ENCODE peak calls at places on chromosomes 11 and 22, in ten cellular contexts. W is ovary, T is tibial nerve, N is PC-3, L is osteoblast, J is left lung, M is fibroblast of lung, K is mesenchymal stem cell, B is NB4, D is OCI-LY7. Y is an unnamed sample.

GRCh38 chr11:130603585-130603906 is 155.1 kb downstream of the ADAMTS15 start:
- DNase-seq in T (no peak), L (no peak), D (no peak), B (no peak), J (no peak), M (no peak), W (no peak), N (no peak), K (no peak), Y (no peak)

GRCh38 chr22:50578776-50579310 is 616 bp upstream of the CPT1B start:
- DNase-seq in N (no peak), B (no peak), M (no peak), T (no peak), L (no peak), K (no peak), J (no peak), D (no peak), W (no peak), Y (no peak)

GRCh38 chr22:43481528-43482309 is 69.9 kb downstream of the MPPED1 start:
- DNase-seq in T (no peak), J (peak; percentile 48), K (no peak), W (no peak), M (no peak), D (peak; percentile 43), B (peak; percentile 58), L (peak; percentile 86), N (no peak), Y (no peak)

GRCh38 chr22:23498811-23499798 is 81.0 kb downstream of the IGLL1 start:
- DNase-seq in D (no peak), M (no peak), B (no peak), N (no peak), J (peak; percentile 57), T (no peak), K (no peak), W (no peak), L (peak; percentile 29), Y (no peak)

GRCh38 chr11:16000065-16000464 is 356.3 kb downstream of the SOX6 start:
- DNase-seq in D (no peak), B (no peak), J (no peak), L (no peak), K (no peak), N (no peak), M (peak; percentile 76), T (no peak), W (no peak), Y (no peak)

GRCh38 chr22:46090631-46091201 is 59.6 kb upstream of the PPARA start:
- DNase-seq in B (no peak), K (no peak), M (no peak), D (no peak), T (no peak), J (peak; percentile 45), W (no peak), N (peak; percentile 28), L (peak; percentile 98), Y (peak; percentile 60)

GRCh38 chr22:24433001-24433867 is 5.8 kb downstream of the ADORA2A start:
- DNase-seq in T (no peak), K (no peak), N (no peak), J (peak; percentile 54), B (no peak), D (peak; percentile 39), M (no peak), W (peak; percentile 17), L (peak; percentile 66), Y (no peak)

GRCh38 chr22:30286813-30287625 is 2.3 kb downstream of the CASTOR1 start:
- DNase-seq in M (peak; percentile 38), T (no peak), N (peak; percentile 66), J (peak; percentile 97), L (peak; percentile 89), D (peak; percentile 73), K (peak; percentile 55), W (peak; percentile 71), B (peak; percentile 79), Y (peak; percentile 68)

GRCh38 chr11:123183391-123184099 is 11.5 kb downstream of the CLMP start:
- DNase-seq in L (no peak), K (no peak), B (no peak), T (no peak), W (no peak), M (no peak), J (no peak), D (no peak), N (peak; percentile 63), Y (no peak)

GRCh38 chr22:31250740-31251330 is 38.7 kb downstream of the LIMK2 start:
- DNase-seq in K (peak; percentile 60), J (no peak), W (no peak), L (no peak), D (no peak), B (peak; percentile 42), N (no peak), T (no peak), M (no peak), Y (no peak)

GRCh38 chr22:36442506-36443197 is 38.8 kb downstream of the TXN2 start:
- DNase-seq in T (no peak), M (no peak), K (no peak), L (no peak), N (no peak), B (no peak), J (no peak), W (no peak), D (no peak), Y (no peak)

GRCh38 chr22:36443198-36443770 is 38.2 kb downstream of the TXN2 start:
- DNase-seq in K (peak; percentile 53), J (no peak), N (no peak), L (no peak), D (peak; percentile 45), B (no peak), W (no peak), T (no peak), M (peak; percentile 41), Y (no peak)

GRCh38 chr22:36447634-36448033 is 33.8 kb downstream of the TXN2 start:
- DNase-seq in T (no peak), N (no peak), B (peak; percentile 76), L (no peak), K (no peak), J (no peak), D (no peak), M (no peak), W (no peak), Y (no peak)

GRCh38 chr22:36449776-36450175 is 31.7 kb downstream of the TXN2 start:
- DNase-seq in N (no peak), J (no peak), T (no peak), W (no peak), L (no peak), B (no peak), M (no peak), D (no peak), K (no peak), Y (no peak)

GRCh38 chr22:36445158-36445668 is 36.2 kb downstream of the TXN2 start:
- DNase-seq in W (peak; percentile 72), J (no peak), B (peak; percentile 36), T (no peak), L (peak; percentile 95), M (peak; percentile 98), D (no peak), N (no peak), K (peak; percentile 91), Y (peak; percentile 68)
- H3K4me3 ChIP-seq in W (no peak overlapping the region), J (no peak overlapping the region), B (no peak overlapping the region), T (no peak overlapping the region), L (peak overlapping the region; percentile 2), M (no peak overlapping the region), D (no peak overlapping the region), N (no peak overlapping the region), K (no peak overlapping the region), Y (no peak overlapping the region)

DNA sequence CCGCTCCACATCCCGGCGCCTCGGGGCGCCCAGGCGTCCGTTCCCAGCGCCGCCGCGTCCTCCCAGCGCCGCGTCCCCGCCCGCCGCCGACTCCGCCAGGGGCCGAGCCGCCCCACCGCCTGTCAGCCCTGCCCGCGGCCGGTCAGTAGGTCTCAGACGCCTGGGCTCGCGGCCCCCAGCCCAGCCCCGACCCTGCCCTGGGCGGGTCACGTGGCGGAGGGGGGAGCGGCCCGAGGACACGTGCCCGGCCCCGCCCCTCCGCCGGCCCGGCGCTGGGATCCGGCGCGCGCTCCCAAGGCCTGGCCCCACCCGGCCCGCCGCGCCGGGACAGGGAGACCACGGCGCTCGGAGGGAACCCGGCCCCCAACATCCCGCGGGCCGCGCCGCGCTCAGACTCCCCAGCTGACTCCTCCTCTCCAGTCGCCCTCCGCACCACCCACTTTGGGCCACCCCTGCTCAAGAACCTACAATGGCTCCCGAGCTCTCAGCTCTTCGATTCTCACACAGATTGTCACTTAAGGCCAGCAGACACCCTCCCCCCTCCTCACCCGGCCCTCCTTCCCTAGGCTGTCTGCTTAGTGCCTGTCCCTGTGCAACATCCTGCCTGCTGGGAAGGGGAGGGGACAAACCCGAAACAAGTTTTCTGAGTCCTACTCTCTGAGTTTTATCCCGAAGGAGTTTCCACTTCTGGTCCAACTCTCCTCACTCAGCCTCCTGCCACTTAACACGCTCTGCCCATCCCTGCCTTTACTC is at the start of gene RAB3IL1:
- DNase-seq in K (peak; percentile 40), D (no peak), M (peak; percentile 21), J (peak; percentile 88), L (peak; percentile 98), B (no peak), T (peak; percentile 66), N (peak; percentile 50), W (peak; percentile 81), Y (peak; percentile 78)
- H3K4me3 ChIP-seq in K (peak within 1 kb of the TSS; percentile 62), D (no peak within 1 kb of the TSS), M (peak within 1 kb of the TSS; percentile 29), J (peak within 1 kb of the TSS; percentile 43), L (peak within 1 kb of the TSS; percentile 73), B (no peak within 1 kb of the TSS), T (peak within 1 kb of the TSS; percentile 59), N (peak within 1 kb of the TSS; percentile 74), W (peak within 1 kb of the TSS; percentile 62), Y (peak within 1 kb of the TSS; percentile 80)

DNA sequence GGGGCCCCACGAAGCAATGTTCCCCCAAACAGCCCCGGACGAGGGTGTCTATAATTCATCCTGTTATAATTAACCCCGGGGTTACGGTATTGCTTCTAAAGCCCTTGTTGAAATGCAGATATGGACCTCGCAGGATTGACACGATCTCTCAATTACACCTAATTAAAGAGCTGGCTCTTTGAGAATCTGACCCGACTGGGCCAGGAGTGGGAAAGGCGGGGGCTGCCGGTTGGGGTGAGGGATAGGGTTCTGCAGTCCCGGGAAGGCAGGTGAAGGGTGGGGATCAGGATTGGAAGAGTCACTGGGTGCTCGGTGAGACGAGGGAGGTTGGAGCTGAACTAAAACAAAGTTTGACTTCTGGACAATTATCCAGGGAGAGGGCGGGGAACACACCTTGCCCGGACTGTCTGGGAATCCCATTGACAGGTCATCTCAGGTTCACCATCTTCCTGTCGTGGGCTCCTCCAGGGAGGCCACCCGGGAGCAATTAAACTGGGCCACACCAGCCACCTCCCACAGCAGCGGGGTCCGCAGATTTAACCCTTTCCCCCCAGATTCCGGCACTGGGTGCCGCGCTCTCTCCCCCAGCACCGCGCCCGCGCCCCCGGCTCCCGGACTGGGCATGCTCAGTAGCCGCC is 368 bp upstream of the ELMOD1 start:
- DNase-seq in N (no peak), T (no peak), D (no peak), J (peak; percentile 66), B (no peak), M (no peak), K (peak; percentile 13), W (no peak), L (peak; percentile 46), Y (no peak)
- H3K4me3 ChIP-seq in N (peak overlapping the region; percentile 74), T (peak overlapping the region; percentile 39), D (no peak overlapping the region), J (peak overlapping the region; percentile 55), B (no peak overlapping the region), M (peak overlapping the region; percentile 76), K (peak overlapping the region; percentile 56), W (peak overlapping the region; percentile 41), L (peak overlapping the region; percentile 73), Y (peak overlapping the region; percentile 54)

DNA sequence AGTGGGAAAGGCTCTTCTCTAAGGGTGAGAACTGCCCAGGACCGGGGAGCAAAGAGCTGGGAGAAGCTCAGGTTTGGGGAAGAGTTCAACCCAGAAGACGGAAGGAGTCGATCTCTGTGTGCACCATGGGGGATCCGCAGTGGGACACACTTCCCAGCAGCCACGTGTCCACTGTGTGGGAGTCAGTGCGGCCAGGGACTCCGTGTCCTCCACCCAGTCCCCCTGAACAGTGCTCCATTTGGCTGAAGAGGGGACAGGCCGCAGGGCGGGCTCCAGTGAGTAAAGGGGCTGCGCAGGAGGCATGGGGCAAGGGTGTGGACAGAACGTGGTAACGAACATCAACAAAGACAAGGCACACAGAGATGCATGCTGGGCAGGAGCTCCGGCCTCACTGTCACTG is 367.1 kb downstream of the SHANK2 start:
- DNase-seq in B (no peak), N (no peak), W (no peak), M (no peak), D (no peak), L (no peak), J (peak; percentile 65), T (no peak), K (no peak), Y (no peak)
- H3K4me3 ChIP-seq in B (no peak overlapping the region), N (no peak overlapping the region), W (no peak overlapping the region), M (no peak overlapping the region), D (no peak overlapping the region), L (no peak overlapping the region), J (no peak overlapping the region), T (no peak overlapping the region), K (no peak overlapping the region), Y (no peak overlapping the region)

Y was measured in uterus.